ENCODE peak calls at places on chromosome 7, in nine cellular contexts. E is cardiac muscle cell, S is brain microvascular endothelial cell, C is A549, K is small intestine, F is lung, M is RWPE1, Y is breast epithelium, V is right cardiac atrium. H is an unnamed sample.
A peak's percentile ranks its signal among the peaks of the same experiment; 100 is the strongest.

GRCh38 chr7:139914306-139914747 is 85.3 kb downstream of the TBXAS1 start:
- DNase-seq in E (peak; percentile 67), S (peak; percentile 18), C (no peak), K (no peak), F (no peak), M (no peak), Y (no peak), V (no peak), H (no peak)

GRCh38 chr7:124009321-124009720 is 23.5 kb downstream of the TMEM229A start:
- DNase-seq in E (no peak), S (no peak), C (no peak), K (no peak), F (no peak), M (no peak), Y (no peak), V (no peak), H (no peak)

GRCh38 chr7:68720722-68721121 is 877.6 kb upstream of the AUTS2 start:
- DNase-seq in E (peak; percentile 56), S (peak; percentile 19), C (no peak), K (no peak), F (no peak), M (no peak), Y (no peak), V (no peak), H (no peak)

GRCh38 chr7:142898377-142899235 is 13.1 kb upstream of the TRPV6 start:
- DNase-seq in E (no peak), S (no peak), C (no peak), K (peak; percentile 57), F (peak; percentile 53), M (no peak), Y (peak; percentile 71), V (no peak), H (no peak)

GRCh38 chr7:135716677-135717238 is 11.2 kb downstream of the SLC13A4 start:
- DNase-seq in E (peak; percentile 89), S (peak; percentile 56), C (no peak), K (no peak), F (no peak), M (no peak), Y (no peak), V (no peak), H (no peak)

GRCh38 chr7:5230272-5231067 is 40.4 kb downstream of the WIPI2 start:
- DNase-seq in E (no peak), S (no peak), C (no peak), K (no peak), F (no peak), M (no peak), Y (no peak), V (peak; percentile 28), H (peak; percentile 26)

GRCh38 chr7:98802088-98802780 is 67.6 kb downstream of the TMEM130 start:
- DNase-seq in E (peak; percentile 81), S (peak; percentile 22), C (peak; percentile 38), K (no peak), F (peak; percentile 30), M (peak; percentile 55), Y (no peak), V (peak; percentile 69), H (peak; percentile 91)

GRCh38 chr7:70042533-70042932 is 444.3 kb downstream of the AUTS2 start:
- DNase-seq in E (peak; percentile 53), S (no peak), C (no peak), K (peak; percentile 29), F (no peak), M (no peak), Y (no peak), V (no peak), H (no peak)

GRCh38 chr7:87416682-87417587 is 58.5 kb downstream of the ABCB4 start:
- DNase-seq in E (peak; percentile 80), S (peak; percentile 73), C (no peak), K (peak; percentile 71), F (peak; percentile 50), M (peak; percentile 27), Y (peak; percentile 30), V (no peak), H (no peak)

GRCh38 chr7:81618400-81619014 is 151.3 kb downstream of the HGF start:
- DNase-seq in E (peak; percentile 94), S (peak; percentile 96), C (peak; percentile 27), K (no peak), F (no peak), M (peak; percentile 53), Y (no peak), V (no peak), H (no peak)

GRCh38 chr7:18408461-18408860 is 87.1 kb upstream of the HDAC9 start:
- DNase-seq in E (peak; percentile 33), S (peak; percentile 58), C (no peak), K (no peak), F (no peak), M (no peak), Y (no peak), V (no peak), H (no peak)

GRCh38 chr7:18407385-18407784 is 88.2 kb upstream of the HDAC9 start:
- DNase-seq in E (no peak), S (no peak), C (no peak), K (no peak), F (no peak), M (no peak), Y (no peak), V (no peak), H (no peak)

GRCh38 chr7:18413447-18413846 is 82.1 kb upstream of the HDAC9 start:
- DNase-seq in E (no peak), S (no peak), C (no peak), K (no peak), F (no peak), M (no peak), Y (no peak), V (no peak), H (no peak)

GRCh38 chr7:18405731-18406130 is 89.8 kb upstream of the HDAC9 start:
- DNase-seq in E (no peak), S (no peak), C (no peak), K (no peak), F (no peak), M (no peak), Y (no peak), V (no peak), H (no peak)

GRCh38 chr7:18408868-18409267 is 86.7 kb upstream of the HDAC9 start:
- DNase-seq in E (no peak), S (no peak), C (no peak), K (no peak), F (no peak), M (no peak), Y (no peak), V (no peak), H (no peak)
- H3K27ac ChIP-seq in E (no peak overlapping the region), S (no peak overlapping the region), C (no peak overlapping the region), K (no peak overlapping the region), F (no peak overlapping the region), M (no peak overlapping the region), Y (no peak overlapping the region), V (no peak overlapping the region), H (no peak overlapping the region)

DNA sequence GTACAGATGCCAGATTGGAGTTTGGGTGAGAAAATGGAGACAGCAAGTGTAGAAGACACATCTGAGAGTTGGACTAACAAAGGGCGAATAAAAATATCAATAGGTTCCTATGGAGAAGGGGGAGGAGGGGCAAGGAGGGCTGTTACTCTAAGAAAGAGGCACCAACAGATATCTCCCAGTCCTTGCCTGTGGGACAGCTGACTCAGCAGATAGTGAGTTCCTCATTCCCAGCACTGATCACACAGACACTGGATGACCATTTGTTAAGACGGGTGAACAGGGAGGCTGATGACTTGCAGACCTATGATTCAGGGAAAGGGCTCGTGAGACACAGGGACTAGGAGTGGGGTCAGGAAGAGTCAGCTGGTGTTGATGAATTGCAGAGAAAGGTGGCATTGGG is 5.7 kb upstream of the PRR15 start:
- DNase-seq in E (peak; percentile 34), S (no peak), C (no peak), K (no peak), F (peak; percentile 34), M (no peak), Y (no peak), V (no peak), H (peak; percentile 55)
- H3K27ac ChIP-seq in E (no peak overlapping the region), S (no peak overlapping the region), C (no peak overlapping the region), K (no peak overlapping the region), F (no peak overlapping the region), M (no peak overlapping the region), Y (no peak overlapping the region), V (no peak overlapping the region), H (no peak overlapping the region)

DNA sequence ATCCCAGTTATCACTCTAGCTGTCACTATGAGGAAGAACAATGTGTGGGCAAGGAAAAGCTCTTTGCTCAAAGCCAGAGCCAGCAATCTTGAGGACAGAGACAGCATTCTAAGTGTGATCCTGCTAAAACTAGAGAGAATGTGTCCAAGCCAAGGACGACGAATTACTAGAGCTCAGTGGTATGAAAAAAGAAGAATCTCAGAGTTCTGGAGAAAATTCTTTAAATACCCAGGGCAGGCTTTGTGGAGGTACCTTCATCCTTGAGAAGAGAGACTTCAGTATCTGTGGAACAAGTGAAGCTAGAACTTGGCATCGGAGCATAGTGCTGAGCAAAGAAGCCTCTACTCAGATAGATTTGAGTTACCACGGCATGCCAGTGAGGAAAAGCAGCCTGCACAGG is 209.8 kb downstream of the TRIL start:
- DNase-seq in E (no peak), S (no peak), C (no peak), K (no peak), F (no peak), M (no peak), Y (no peak), V (no peak), H (no peak)
- H3K27ac ChIP-seq in E (no peak overlapping the region), S (no peak overlapping the region), C (no peak overlapping the region), K (no peak overlapping the region), F (no peak overlapping the region), M (peak overlapping the region; percentile 66), Y (no peak overlapping the region), V (no peak overlapping the region), H (no peak overlapping the region)

GRCh38 chr7:115059312-115059711 is 137.4 kb downstream of the MDFIC start:
- DNase-seq in E (peak; percentile 54), S (no peak), C (no peak), K (no peak), F (no peak), M (no peak), Y (no peak), V (no peak), H (no peak)
- H3K27ac ChIP-seq in E (no peak overlapping the region), S (no peak overlapping the region), C (no peak overlapping the region), K (no peak overlapping the region), F (no peak overlapping the region), M (no peak overlapping the region), Y (no peak overlapping the region), V (no peak overlapping the region), H (no peak overlapping the region)

DNA sequence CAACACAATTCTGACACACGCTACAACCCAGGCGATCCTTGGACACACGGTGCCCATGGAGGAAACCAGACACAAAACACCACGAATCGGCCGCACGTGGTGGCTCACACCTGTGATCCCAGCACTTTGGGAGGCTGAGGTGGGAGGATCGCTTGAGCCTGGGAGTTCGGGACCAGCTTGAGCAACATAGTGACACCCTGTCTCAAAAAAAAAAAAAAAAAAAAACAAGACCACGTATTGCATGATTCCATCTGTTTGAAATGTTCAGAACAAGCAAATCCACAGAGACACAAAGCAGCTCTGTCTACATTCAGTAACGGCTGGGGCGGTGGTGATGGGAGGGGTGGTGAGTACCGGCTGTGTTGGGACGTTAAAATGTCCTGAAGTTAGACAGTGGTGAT is 25.2 kb downstream of the ADAP1 start:
- DNase-seq in E (no peak), S (no peak), C (no peak), K (no peak), F (no peak), M (no peak), Y (no peak), V (peak; percentile 10), H (peak; percentile 57)
- H3K27ac ChIP-seq in E (no peak overlapping the region), S (no peak overlapping the region), C (no peak overlapping the region), K (no peak overlapping the region), F (no peak overlapping the region), M (no peak overlapping the region), Y (no peak overlapping the region), V (no peak overlapping the region), H (no peak overlapping the region)

H was measured in aorta.